ENCODE peak calls at places on chromosomes 5 and 9, in five cellular contexts. One of them, this sample, is unnamed.
A peak's percentile ranks its signal among the peaks of the same experiment; 100 is the strongest.

GRCh38 chr5:179698935-179699639 is at the start of gene CANX:
- DNase-seq in H1: no peak
- DNase-seq in K562: no peak
- DNase-seq in HepG2: no peak
- DNase-seq in SK-N-SH: no peak
- DNase-seq in this sample: no peak

GRCh38 chr9:109817846-109818472 is 38.0 kb downstream of the PALM2AKAP2 start:
- DNase-seq in H1: peak; percentile 69
- DNase-seq in K562: peak; percentile 65
- DNase-seq in HepG2: peak; percentile 83
- DNase-seq in SK-N-SH: peak; percentile 45
- DNase-seq in this sample: peak; percentile 20

GRCh38 chr5:107968998-107969397 is 298.3 kb upstream of the EFNA5 start:
- DNase-seq in H1: no peak
- DNase-seq in K562: no peak
- DNase-seq in HepG2: no peak
- DNase-seq in SK-N-SH: no peak
- DNase-seq in this sample: no peak

GRCh38 chr5:163586431-163587033 is 81.1 kb downstream of the MAT2B start:
- DNase-seq in H1: no peak
- DNase-seq in K562: no peak
- DNase-seq in HepG2: no peak
- DNase-seq in SK-N-SH: no peak
- DNase-seq in this sample: no peak

GRCh38 chr5:180358179-180358578 is 5.0 kb upstream of the GFPT2 start:
- DNase-seq in H1: no peak
- DNase-seq in K562: no peak
- DNase-seq in HepG2: no peak
- DNase-seq in SK-N-SH: no peak
- DNase-seq in this sample: no peak

GRCh38 chr9:99411479-99412100 is 189.5 kb downstream of the SEC61B start:
- DNase-seq in H1: no peak
- DNase-seq in K562: no peak
- DNase-seq in HepG2: no peak
- DNase-seq in SK-N-SH: no peak
- DNase-seq in this sample: no peak

GRCh38 chr9:130197888-130198287 is 25.7 kb downstream of the NCS1 start:
- DNase-seq in H1: no peak
- DNase-seq in K562: no peak
- DNase-seq in HepG2: no peak
- DNase-seq in SK-N-SH: no peak
- DNase-seq in this sample: no peak

GRCh38 chr5:107564896-107565295 is 105.8 kb downstream of the EFNA5 start:
- DNase-seq in H1: no peak
- DNase-seq in K562: no peak
- DNase-seq in HepG2: no peak
- DNase-seq in SK-N-SH: no peak
- DNase-seq in this sample: no peak

GRCh38 chr5:34916518-34916917 is 1.0 kb downstream of the BRIX1 start:
- DNase-seq in H1: no peak
- DNase-seq in K562: peak; percentile 39
- DNase-seq in HepG2: no peak
- DNase-seq in SK-N-SH: no peak
- DNase-seq in this sample: no peak

GRCh38 chr9:117405950-117406705 is 8.7 kb downstream of the ASTN2 start:
- DNase-seq in H1: no peak
- DNase-seq in K562: no peak
- DNase-seq in HepG2: no peak
- DNase-seq in SK-N-SH: no peak
- DNase-seq in this sample: no peak

GRCh38 chr5:141758316-141758965 is 76.4 kb upstream of the ARAP3 start:
- DNase-seq in H1: no peak
- DNase-seq in K562: no peak
- DNase-seq in HepG2: no peak
- DNase-seq in SK-N-SH: no peak
- DNase-seq in this sample: no peak

GRCh38 chr9:21017092-21017491 is 14.3 kb downstream of the HACD4 start:
- DNase-seq in H1: no peak
- DNase-seq in K562: no peak
- DNase-seq in HepG2: no peak
- DNase-seq in SK-N-SH: no peak
- DNase-seq in this sample: no peak

GRCh38 chr5:180629703-180630382 is 19.6 kb downstream of the FLT4 start:
- DNase-seq in H1: no peak
- DNase-seq in K562: no peak
- DNase-seq in HepG2: no peak
- DNase-seq in SK-N-SH: no peak
- DNase-seq in this sample: no peak

GRCh38 chr9:34413229-34413852 is 36.6 kb upstream of the MYORG start:
- DNase-seq in H1: peak; percentile 77
- DNase-seq in K562: peak; percentile 59
- DNase-seq in HepG2: peak; percentile 31
- DNase-seq in SK-N-SH: no peak
- DNase-seq in this sample: no peak

GRCh38 chr5:59724482-59725392 is 168.8 kb downstream of the PDE4D start:
- DNase-seq in H1: peak; percentile 63
- DNase-seq in K562: peak; percentile 24
- DNase-seq in HepG2: peak; percentile 15
- DNase-seq in SK-N-SH: peak; percentile 41
- DNase-seq in this sample: no peak

GRCh38 chr5:1246711-1247431 is 21.7 kb downstream of the SLC6A18 start:
- DNase-seq in H1: peak; percentile 91
- DNase-seq in K562: peak; percentile 68
- DNase-seq in HepG2: peak; percentile 45
- DNase-seq in SK-N-SH: peak; percentile 52
- DNase-seq in this sample: no peak

GRCh38 chr9:132833451-132834130 is 44.5 kb downstream of the AK8 start:
- DNase-seq in H1: no peak
- DNase-seq in K562: no peak
- DNase-seq in HepG2: no peak
- DNase-seq in SK-N-SH: peak; percentile 81
- DNase-seq in this sample: no peak

GRCh38 chr9:130225071-130225470 is 40.5 kb upstream of the HMCN2 start:
- DNase-seq in H1: no peak
- DNase-seq in K562: no peak
- DNase-seq in HepG2: no peak
- DNase-seq in SK-N-SH: no peak
- DNase-seq in this sample: no peak

GRCh38 chr5:61386062-61386800 is 54.2 kb downstream of the ZSWIM6 start:
- DNase-seq in H1: no peak
- DNase-seq in K562: no peak
- DNase-seq in HepG2: peak; percentile 44
- DNase-seq in SK-N-SH: no peak
- DNase-seq in this sample: no peak

GRCh38 chr5:144774247-144774646 is 603.6 kb downstream of the KCTD16 start:
- DNase-seq in H1: no peak
- DNase-seq in K562: no peak
- DNase-seq in HepG2: no peak
- DNase-seq in SK-N-SH: no peak
- DNase-seq in this sample: no peak

GRCh38 chr5:124289122-124289521 is 457.3 kb downstream of the ZNF608 start:
- DNase-seq in H1: no peak
- DNase-seq in K562: no peak
- DNase-seq in HepG2: no peak
- DNase-seq in SK-N-SH: peak; percentile 17
- DNase-seq in this sample: no peak

GRCh38 chr5:33772276-33772990 is 119.4 kb downstream of the ADAMTS12 start:
- DNase-seq in H1: no peak
- DNase-seq in K562: no peak
- DNase-seq in HepG2: no peak
- DNase-seq in SK-N-SH: no peak
- DNase-seq in this sample: no peak

GRCh38 chr5:92086059-92086811 is 703.1 kb upstream of the ARRDC3 start:
- DNase-seq in H1: no peak
- DNase-seq in K562: no peak
- DNase-seq in HepG2: no peak
- DNase-seq in SK-N-SH: no peak
- DNase-seq in this sample: no peak

GRCh38 chr5:40409600-40409999 is 270.1 kb upstream of the PTGER4 start:
- DNase-seq in H1: no peak
- DNase-seq in K562: no peak
- DNase-seq in HepG2: no peak
- DNase-seq in SK-N-SH: no peak
- DNase-seq in this sample: no peak

GRCh38 chr9:122225323-122226141 is 3.2 kb downstream of the LHX6 start:
- DNase-seq in H1: peak; percentile 59
- DNase-seq in K562: no peak
- DNase-seq in HepG2: no peak
- DNase-seq in SK-N-SH: peak; percentile 32
- DNase-seq in this sample: no peak

GRCh38 chr9:136031741-136032638 is 63.1 kb downstream of the NACC2 start:
- DNase-seq in H1: no peak
- DNase-seq in K562: no peak
- DNase-seq in HepG2: no peak
- DNase-seq in SK-N-SH: peak; percentile 22
- DNase-seq in this sample: no peak

GRCh38 chr9:29044959-29045358 is 1471.7 kb upstream of the C9orf72 start:
- DNase-seq in H1: no peak
- DNase-seq in K562: no peak
- DNase-seq in HepG2: peak; percentile 1
- DNase-seq in SK-N-SH: no peak
- DNase-seq in this sample: no peak

GRCh38 chr5:168706655-168707069 is 127.5 kb upstream of the PANK3 start:
- DNase-seq in H1: peak; percentile 58
- DNase-seq in K562: peak; percentile 25
- DNase-seq in HepG2: peak; percentile 25
- DNase-seq in SK-N-SH: peak; percentile 43
- DNase-seq in this sample: no peak

GRCh38 chr5:169100735-169101075 is 200.2 kb downstream of the SLIT3 start:
- DNase-seq in H1: no peak
- DNase-seq in K562: no peak
- DNase-seq in HepG2: no peak
- DNase-seq in SK-N-SH: no peak
- DNase-seq in this sample: no peak

GRCh38 chr5:37847978-37848425 is 8.2 kb upstream of the GDNF start:
- DNase-seq in H1: no peak
- DNase-seq in K562: no peak
- DNase-seq in HepG2: peak; percentile 26
- DNase-seq in SK-N-SH: no peak
- DNase-seq in this sample: peak; percentile 49

GRCh38 chr9:94908041-94908563 is 181.6 kb downstream of the AOPEP start:
- DNase-seq in H1: peak; percentile 29
- DNase-seq in K562: no peak
- DNase-seq in HepG2: no peak
- DNase-seq in SK-N-SH: no peak
- DNase-seq in this sample: no peak

GRCh38 chr9:94909965-94910730 is 183.6 kb downstream of the AOPEP start:
- DNase-seq in H1: peak; percentile 37
- DNase-seq in K562: no peak
- DNase-seq in HepG2: no peak
- DNase-seq in SK-N-SH: no peak
- DNase-seq in this sample: no peak

GRCh38 chr9:94907246-94907936 is 180.9 kb downstream of the AOPEP start:
- DNase-seq in H1: peak; percentile 40
- DNase-seq in K562: no peak
- DNase-seq in HepG2: no peak
- DNase-seq in SK-N-SH: no peak
- DNase-seq in this sample: no peak

GRCh38 chr9:94909250-94909894 is 182.9 kb downstream of the AOPEP start:
- DNase-seq in H1: no peak
- DNase-seq in K562: no peak
- DNase-seq in HepG2: no peak
- DNase-seq in SK-N-SH: no peak
- DNase-seq in this sample: no peak

DNA sequence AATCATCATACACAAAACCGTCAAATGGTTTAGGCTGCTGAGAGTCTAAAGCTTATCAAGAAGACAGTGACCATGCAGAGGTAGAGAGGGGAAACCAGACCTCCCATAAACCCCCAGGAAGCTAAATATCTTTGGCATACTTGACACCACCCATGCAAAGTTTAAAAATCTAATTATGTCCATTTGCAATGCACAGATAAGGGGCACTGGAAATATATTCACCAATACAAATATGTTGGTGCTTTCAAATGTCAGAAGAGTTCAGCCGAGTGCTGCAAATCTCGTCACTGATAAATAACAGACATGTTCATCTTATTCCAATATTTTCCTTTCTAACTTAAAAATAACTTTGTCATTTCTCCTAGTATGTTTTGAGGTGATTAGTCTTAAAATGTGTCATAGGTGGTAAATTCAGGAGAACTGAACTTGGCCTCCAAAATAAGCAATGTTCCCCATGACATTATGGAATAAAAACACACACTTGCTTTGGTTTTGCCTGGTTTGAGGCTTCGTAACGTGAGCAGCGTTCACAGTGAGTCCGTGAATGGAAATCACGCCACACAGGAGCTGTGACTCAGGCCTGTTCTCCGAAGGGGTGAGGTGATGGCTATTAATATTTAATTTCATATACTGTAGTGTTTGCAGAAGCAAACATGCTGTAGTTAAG is 182.2 kb downstream of the AOPEP start:
- DNase-seq in H1: peak; percentile 14
- DNase-seq in K562: no peak
- DNase-seq in HepG2: no peak
- DNase-seq in SK-N-SH: peak; percentile 51
- DNase-seq in this sample: no peak
- TF ChIP-seq USF2 in H1: no peak
- TF ChIP-seq USF2 in K562: no peak
- TF ChIP-seq USF2 in HepG2: no peak
- TF ChIP-seq USF2 in SK-N-SH: no peak
- TF ChIP-seq USF2 in this sample: no peak

GRCh38 chr5:119074419-119074818 is 3.5 kb downstream of the DMXL1 start:
- DNase-seq in H1: no peak
- DNase-seq in K562: no peak
- DNase-seq in HepG2: no peak
- DNase-seq in SK-N-SH: no peak
- DNase-seq in this sample: peak; percentile 57
- TF ChIP-seq POLR2AphosphoS5 in H1: no peak
- TF ChIP-seq POLR2AphosphoS5 in K562: no peak
- TF ChIP-seq POLR2AphosphoS5 in HepG2: no peak
- TF ChIP-seq POLR2AphosphoS5 in SK-N-SH: no peak
- TF ChIP-seq POLR2AphosphoS5 in this sample: no peak

GRCh38 chr9:104907278-104907951 is 20.5 kb downstream of the ABCA1 start:
- DNase-seq in H1: peak; percentile 27
- DNase-seq in K562: no peak
- DNase-seq in HepG2: no peak
- DNase-seq in SK-N-SH: no peak
- DNase-seq in this sample: no peak
- H3K27ac ChIP-seq in H1: no peak overlapping the region
- H3K27ac ChIP-seq in K562: no peak overlapping the region
- H3K27ac ChIP-seq in HepG2: peak overlapping the region; percentile 14
- H3K27ac ChIP-seq in SK-N-SH: peak overlapping the region; percentile 56
- H3K27ac ChIP-seq in this sample: no peak overlapping the region

GRCh38 chr5:177367981-177368960 is 10.5 kb downstream of the RGS14 start:
- DNase-seq in H1: no peak
- DNase-seq in K562: peak; percentile 55
- DNase-seq in HepG2: no peak
- DNase-seq in SK-N-SH: no peak
- DNase-seq in this sample: no peak

GRCh38 chr5:177365845-177366527 is 8.3 kb downstream of the RGS14 start:
- DNase-seq in H1: no peak
- DNase-seq in K562: no peak
- DNase-seq in HepG2: no peak
- DNase-seq in SK-N-SH: peak; percentile 63
- DNase-seq in this sample: no peak

GRCh38 chr5:177367323-177367848 is 9.7 kb downstream of the RGS14 start:
- DNase-seq in H1: no peak
- DNase-seq in K562: no peak
- DNase-seq in HepG2: no peak
- DNase-seq in SK-N-SH: no peak
- DNase-seq in this sample: no peak

GRCh38 chr5:177364159-177364962 is 6.6 kb downstream of the RGS14 start:
- DNase-seq in H1: no peak
- DNase-seq in K562: no peak
- DNase-seq in HepG2: no peak
- DNase-seq in SK-N-SH: no peak
- DNase-seq in this sample: peak; percentile 69

GRCh38 chr5:177366528-177367322 is 9.0 kb downstream of the RGS14 start:
- DNase-seq in H1: peak; percentile 97
- DNase-seq in K562: peak; percentile 98
- DNase-seq in HepG2: peak; percentile 75
- DNase-seq in SK-N-SH: peak; percentile 99
- DNase-seq in this sample: no peak
- TF ChIP-seq USF2 in H1: no peak
- TF ChIP-seq USF2 in K562: no peak
- TF ChIP-seq USF2 in HepG2: no peak
- TF ChIP-seq USF2 in SK-N-SH: no peak
- TF ChIP-seq USF2 in this sample: no peak

This sample was measured in GM12878.